ENCODE peak calls at places on chromosomes 16 and 17, in six cellular contexts. L, K, C, Y, P and D are unnamed samples.

GRCh38 chr16:81729451-81729850 is 49.6 kb upstream of the PLCG2 start:
- DNase-seq in L (peak; percentile 89), K (peak; percentile 60), C (no peak), Y (no peak), P (no peak), D (no peak)

GRCh38 chr16:58515125-58515870 is at the start of gene SETD6:
- DNase-seq in L (peak; percentile 94), K (peak; percentile 93), C (peak; percentile 84), Y (peak; percentile 81), P (peak; percentile 89), D (peak; percentile 95)

GRCh38 chr17:63685578-63685977 is 14.3 kb downstream of the LIMD2 start:
- DNase-seq in L (no peak), K (no peak), C (no peak), Y (no peak), P (no peak), D (no peak)

GRCh38 chr17:79626156-79626890 is 15.5 kb upstream of the RBFOX3 start:
- DNase-seq in L (peak; percentile 42), K (no peak), C (no peak), Y (no peak), P (no peak), D (no peak)

GRCh38 chr16:14423344-14423743 is 206.7 kb downstream of the PARN start:
- DNase-seq in L (no peak), K (no peak), C (no peak), Y (no peak), P (no peak), D (peak; percentile 27)

GRCh38 chr17:19320876-19321275 is 41.6 kb downstream of the B9D1 start:
- DNase-seq in L (no peak), K (no peak), C (no peak), Y (no peak), P (no peak), D (no peak)

GRCh38 chr16:52611817-52612673 is 65.1 kb upstream of the TOX3 start:
- DNase-seq in L (no peak), K (no peak), C (no peak), Y (no peak), P (no peak), D (no peak)

GRCh38 chr17:57597531-57598453 is 147.3 kb downstream of the CCDC182 start:
- DNase-seq in L (peak; percentile 90), K (peak; percentile 89), C (peak; percentile 61), Y (peak; percentile 61), P (peak; percentile 89), D (peak; percentile 84)

GRCh38 chr16:57694556-57695377 is at the start of gene DRC7:
- DNase-seq in L (peak; percentile 93), K (peak; percentile 90), C (peak; percentile 81), Y (peak; percentile 31), P (peak; percentile 41), D (peak; percentile 38)

GRCh38 chr16:87216824-87217205 is 100.4 kb downstream of the C16orf95 start:
- DNase-seq in L (no peak), K (no peak), C (no peak), Y (peak; percentile 49), P (no peak), D (no peak)

GRCh38 chr16:15031179-15031578 is 24.7 kb downstream of the NTAN1 start:
- DNase-seq in L (no peak), K (no peak), C (no peak), Y (no peak), P (no peak), D (no peak)

GRCh38 chr17:77324227-77324626 is 183.5 kb downstream of the SEC14L1 start:
- DNase-seq in L (no peak), K (no peak), C (no peak), Y (no peak), P (no peak), D (no peak)

GRCh38 chr17:56737741-56738161 is 96.0 kb downstream of the C17orf67 start:
- DNase-seq in L (no peak), K (no peak), C (no peak), Y (peak; percentile 88), P (peak; percentile 68), D (peak; percentile 43)

GRCh38 chr17:20228860-20229259 is 219.7 kb downstream of the SPECC1 start:
- DNase-seq in L (no peak), K (no peak), C (no peak), Y (peak; percentile 39), P (no peak), D (peak; percentile 33)

GRCh38 chr17:68533887-68534700 is 21.9 kb downstream of the PRKAR1A start:
- DNase-seq in L (peak; percentile 52), K (no peak), C (no peak), Y (peak; percentile 35), P (peak; percentile 84), D (peak; percentile 83)

GRCh38 chr17:10127819-10128375 is 70.5 kb downstream of the GAS7 start:
- DNase-seq in L (peak; percentile 19), K (peak; percentile 73), C (no peak), Y (peak; percentile 93), P (peak; percentile 94), D (peak; percentile 98)

GRCh38 chr17:41689497-41690299 is 1.0 kb downstream of the EIF1 start:
- DNase-seq in L (peak; percentile 83), K (peak; percentile 72), C (no peak), Y (no peak), P (peak; percentile 82), D (peak; percentile 75)

GRCh38 chr17:28313841-28314240 is 5.2 kb upstream of the TMEM97 start:
- DNase-seq in L (no peak), K (no peak), C (no peak), Y (no peak), P (no peak), D (no peak)

GRCh38 chr16:4507588-4508345 is 30.8 kb downstream of the CDIP1 start:
- DNase-seq in L (no peak), K (no peak), C (no peak), Y (no peak), P (no peak), D (no peak)

GRCh38 chr17:6361733-6362132 is 73.2 kb downstream of the AIPL1 start:
- DNase-seq in L (peak; percentile 70), K (peak; percentile 40), C (peak; percentile 36), Y (no peak), P (no peak), D (no peak)

GRCh38 chr17:78609198-78609597 is 32.0 kb upstream of the DNAH17 start:
- DNase-seq in L (no peak), K (no peak), C (no peak), Y (no peak), P (no peak), D (no peak)

GRCh38 chr17:12492450-12492849 is 173.2 kb upstream of the MYOCD start:
- DNase-seq in L (no peak), K (no peak), C (no peak), Y (peak; percentile 20), P (peak; percentile 96), D (no peak)

GRCh38 chr16:718922-719321 is 2.0 kb upstream of the ANTKMT start:
- DNase-seq in L (no peak), K (no peak), C (no peak), Y (no peak), P (no peak), D (no peak)

GRCh38 chr16:46790599-46791270 is 40.2 kb downstream of the C16orf87 start:
- DNase-seq in L (no peak), K (no peak), C (no peak), Y (no peak), P (no peak), D (peak; percentile 17)

GRCh38 chr16:64830653-64831052 is 291.2 kb downstream of the CDH11 start:
- DNase-seq in L (no peak), K (no peak), C (no peak), Y (peak; percentile 27), P (peak; percentile 84), D (peak; percentile 60)

GRCh38 chr16:85564277-85565051 is 48.7 kb upstream of the GSE1 start:
- DNase-seq in L (no peak), K (no peak), C (peak; percentile 58), Y (no peak), P (no peak), D (no peak)

GRCh38 chr17:2024572-2025219 is 438 bp downstream of the RTN4RL1 start:
- DNase-seq in L (peak; percentile 51), K (no peak), C (no peak), Y (no peak), P (no peak), D (no peak)
- TF ChIP-seq EZH2 in L (peak; percentile 92), K (peak; percentile 65), C (no peak), Y (peak; percentile 37), P (peak; percentile 6), D (peak; percentile 83)

GRCh38 chr16:67176662-67177061 is 6.3 kb downstream of the NOL3 start:
- DNase-seq in L (no peak), K (no peak), C (no peak), Y (no peak), P (peak; percentile 23), D (no peak)

GRCh38 chr16:67173323-67173722 is 3.0 kb downstream of the NOL3 start:
- DNase-seq in L (no peak), K (no peak), C (no peak), Y (no peak), P (no peak), D (no peak)

GRCh38 chr16:67170948-67171649 is 761 bp downstream of the NOL3 start:
- DNase-seq in L (no peak), K (no peak), C (peak; percentile 34), Y (no peak), P (peak; percentile 46), D (peak; percentile 57)

GRCh38 chr16:67174706-67175231 is 4.4 kb downstream of the NOL3 start:
- DNase-seq in L (no peak), K (no peak), C (no peak), Y (no peak), P (no peak), D (no peak)

DNA sequence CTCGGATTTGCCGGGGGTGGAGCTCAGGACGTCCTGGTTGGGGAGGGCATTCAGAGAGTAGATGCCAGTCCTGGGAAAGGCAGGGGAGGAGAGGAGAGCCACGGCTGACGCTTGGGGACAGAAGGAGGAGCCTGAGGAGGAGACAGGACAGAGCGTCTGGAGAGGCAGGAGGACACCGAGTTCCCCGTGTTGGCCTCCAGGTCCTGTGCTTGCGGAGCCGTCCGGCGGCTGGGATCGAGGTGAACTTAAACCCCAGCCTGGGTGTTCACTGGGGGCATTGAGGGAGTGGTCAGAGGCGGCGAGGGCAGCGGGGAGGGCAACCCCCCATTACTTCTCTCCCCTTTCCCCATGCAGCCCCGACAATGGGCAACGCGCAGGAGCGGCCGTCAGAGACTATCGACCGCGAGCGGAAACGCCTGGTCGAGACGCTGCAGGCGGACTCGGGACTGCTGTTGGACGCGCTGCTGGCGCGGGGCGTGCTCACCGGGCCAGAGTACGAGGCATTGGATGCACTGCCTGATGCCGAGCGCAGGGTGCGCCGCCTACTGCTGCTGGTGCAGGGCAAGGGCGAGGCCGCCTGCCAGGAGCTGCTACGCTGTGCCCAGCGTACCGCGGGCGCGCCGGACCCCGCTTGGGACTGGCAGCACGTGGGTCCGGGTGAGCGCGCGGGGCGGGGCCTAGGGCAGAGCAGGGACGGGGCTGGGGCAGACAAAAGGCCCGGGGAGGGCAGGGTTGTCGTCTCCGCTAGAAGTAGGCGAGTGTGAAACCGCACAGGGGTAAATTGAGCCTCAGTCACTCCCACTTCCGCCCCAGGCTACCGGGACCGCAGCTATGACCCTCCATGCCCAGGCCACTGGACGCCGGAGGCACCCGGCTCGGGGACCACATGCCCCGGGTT is 3.7 kb downstream of the NOL3 start:
- DNase-seq in L (peak; percentile 82), K (peak; percentile 85), C (no peak), Y (peak; percentile 78), P (peak; percentile 82), D (peak; percentile 92)
- H2AFZ ChIP-seq in L (peak overlapping the region; percentile 81), K (no peak overlapping the region), C (no peak overlapping the region), Y (peak overlapping the region; percentile 78), P (peak overlapping the region; percentile 40), D (peak overlapping the region; percentile 69)

GRCh38 chr17:81386141-81386645 is 9.1 kb upstream of the BAHCC1 start:
- DNase-seq in L (peak; percentile 62), K (no peak), C (no peak), Y (no peak), P (no peak), D (no peak)
- TF ChIP-seq EZH2 in L (no peak), K (no peak), C (no peak), Y (no peak), P (no peak), D (no peak)

GRCh38 chr17:50511058-50511457 is 2.8 kb downstream of the MYCBPAP start:
- DNase-seq in L (no peak), K (no peak), C (no peak), Y (no peak), P (peak; percentile 38), D (peak; percentile 42)
- H2AFZ ChIP-seq in L (no peak overlapping the region), K (no peak overlapping the region), C (no peak overlapping the region), Y (no peak overlapping the region), P (no peak overlapping the region), D (no peak overlapping the region)